ENCODE peak calls at places on chromosomes 13 and 19, in seven cellular contexts. One of them, this sample, is unnamed.
A peak's percentile ranks its signal among the peaks of the same experiment; 100 is the strongest.

GRCh38 chr13:20431080-20431479 is 94.6 kb downstream of the CRYL1 start:
- DNase-seq in cardiac muscle cell: no peak
- DNase-seq in hippocampal formation: no peak
- DNase-seq in CD8-positive, alpha-beta memory T cell: no peak
- DNase-seq in SK-MEL-5: no peak
- DNase-seq in hepatic stellate cell: no peak
- DNase-seq in body of pancreas: no peak
- DNase-seq in this sample: no peak

GRCh38 chr19:46480409-46480808 is 9.0 kb upstream of the PNMA8A start:
- DNase-seq in hippocampal formation: no peak
- DNase-seq in body of pancreas: no peak
- DNase-seq in cardiac muscle cell: peak; percentile 68
- DNase-seq in SK-MEL-5: no peak
- DNase-seq in hepatic stellate cell: no peak
- DNase-seq in CD8-positive, alpha-beta memory T cell: no peak
- DNase-seq in this sample: no peak

GRCh38 chr13:105278797-105279425 is 1256.6 kb downstream of the EFNB2 start:
- DNase-seq in SK-MEL-5: no peak
- DNase-seq in hepatic stellate cell: no peak
- DNase-seq in body of pancreas: no peak
- DNase-seq in CD8-positive, alpha-beta memory T cell: no peak
- DNase-seq in cardiac muscle cell: peak; percentile 8
- DNase-seq in hippocampal formation: no peak
- DNase-seq in this sample: no peak

GRCh38 chr19:31810536-31811109 is 461.4 kb upstream of the TSHZ3 start:
- DNase-seq in SK-MEL-5: no peak
- DNase-seq in body of pancreas: no peak
- DNase-seq in hippocampal formation: no peak
- DNase-seq in CD8-positive, alpha-beta memory T cell: no peak
- DNase-seq in cardiac muscle cell: no peak
- DNase-seq in hepatic stellate cell: no peak
- DNase-seq in this sample: no peak

GRCh38 chr19:34666200-34666957 is 10.6 kb downstream of the SCGB2B2 start:
- DNase-seq in hippocampal formation: no peak
- DNase-seq in SK-MEL-5: no peak
- DNase-seq in body of pancreas: no peak
- DNase-seq in CD8-positive, alpha-beta memory T cell: no peak
- DNase-seq in cardiac muscle cell: no peak
- DNase-seq in hepatic stellate cell: no peak
- DNase-seq in this sample: no peak

GRCh38 chr19:38497907-38498306 is 64.4 kb downstream of the RYR1 start:
- DNase-seq in cardiac muscle cell: no peak
- DNase-seq in CD8-positive, alpha-beta memory T cell: no peak
- DNase-seq in body of pancreas: no peak
- DNase-seq in SK-MEL-5: no peak
- DNase-seq in hippocampal formation: no peak
- DNase-seq in hepatic stellate cell: no peak
- DNase-seq in this sample: no peak

GRCh38 chr19:7349961-7350711 is 1.4 kb downstream of the ARHGEF18 start:
- DNase-seq in hippocampal formation: no peak
- DNase-seq in hepatic stellate cell: no peak
- DNase-seq in CD8-positive, alpha-beta memory T cell: peak; percentile 42
- DNase-seq in body of pancreas: no peak
- DNase-seq in cardiac muscle cell: no peak
- DNase-seq in SK-MEL-5: no peak
- DNase-seq in this sample: peak; percentile 82

GRCh38 chr19:45569619-45570421 is 14.8 kb downstream of the OPA3 start:
- DNase-seq in hepatic stellate cell: peak; percentile 36
- DNase-seq in cardiac muscle cell: peak; percentile 72
- DNase-seq in CD8-positive, alpha-beta memory T cell: peak; percentile 25
- DNase-seq in hippocampal formation: no peak
- DNase-seq in body of pancreas: peak; percentile 67
- DNase-seq in SK-MEL-5: peak; percentile 67
- DNase-seq in this sample: no peak

GRCh38 chr19:33388231-33388816 is 14.8 kb downstream of the CEBPG start:
- DNase-seq in CD8-positive, alpha-beta memory T cell: no peak
- DNase-seq in hippocampal formation: no peak
- DNase-seq in SK-MEL-5: no peak
- DNase-seq in body of pancreas: no peak
- DNase-seq in hepatic stellate cell: no peak
- DNase-seq in cardiac muscle cell: no peak
- DNase-seq in this sample: peak; percentile 88